ENCODE peak calls at places on chromosomes 4 and X, in five cellular contexts. R is heart left ventricle, J is fibroblast of mammary gland, M is AG04450, P is HFF-Myc. S is an unnamed sample.

GRCh38 chrX:43633757-43634156 is 22.3 kb upstream of the MAOA start:
- DNase-seq in R (no peak), J (peak), M (no peak), P (no peak), S (no peak)

GRCh38 chr4:166675411-166675810 is 558.9 kb downstream of the SPOCK3 start:
- DNase-seq in R (no peak), J (peak), M (no peak), P (no peak), S (no peak)

GRCh38 chrX:6738518-6739470 is 203.9 kb upstream of the VCX3A start:
- DNase-seq in R (no peak), J (no peak), M (no peak), P (no peak), S (no peak)

GRCh38 chrX:37599735-37600134 is 28.3 kb downstream of the LANCL3 start:
- DNase-seq in R (no peak), J (no peak), M (no peak), P (no peak), S (no peak)

GRCh38 chrX:20639115-20639514 is 372.4 kb upstream of the RPS6KA3 start:
- DNase-seq in R (no peak), J (no peak), M (no peak), P (no peak), S (no peak)

GRCh38 chr4:155807021-155807420 is 48.2 kb downstream of the GUCY1B1 start:
- DNase-seq in R (no peak), J (peak), M (peak), P (peak), S (no peak)

GRCh38 chrX:41781500-41781899 is 57.5 kb downstream of the GPR82 start:
- DNase-seq in R (no peak), J (peak), M (no peak), P (no peak), S (no peak)

GRCh38 chr4:78692815-78693156 is 83.4 kb upstream of the BMP2K start:
- DNase-seq in R (no peak), J (no peak), M (no peak), P (no peak), S (no peak)

GRCh38 chr4:139214039-139214534 is 37.1 kb upstream of the ELF2 start:
- DNase-seq in R (peak), J (peak), M (no peak), P (no peak), S (no peak)

GRCh38 chrX:80430826-80431501 is 10.7 kb downstream of the TENT5D start:
- DNase-seq in R (no peak), J (peak), M (no peak), P (no peak), S (no peak)
- TF ChIP-seq CTCF in R (peak), J (peak), M (no peak), P (no peak), S (peak)

GRCh38 chr4:1601533-1601835 is 82.6 kb downstream of the FAM53A start:
- DNase-seq in R (no peak), J (no peak), M (no peak), P (no peak), S (no peak)
- H3K4me3 ChIP-seq in R (no peak), J (no peak), M (no peak), P (no peak), S (no peak)

GRCh38 chrX:2903366-2903765 is 25.8 kb downstream of the ARSD start:
- DNase-seq in R (no peak), J (no peak), M (no peak), P (no peak), S (no peak)
- TF ChIP-seq CTCF in R (no peak), J (no peak), M (peak), P (no peak), S (peak)

DNA sequence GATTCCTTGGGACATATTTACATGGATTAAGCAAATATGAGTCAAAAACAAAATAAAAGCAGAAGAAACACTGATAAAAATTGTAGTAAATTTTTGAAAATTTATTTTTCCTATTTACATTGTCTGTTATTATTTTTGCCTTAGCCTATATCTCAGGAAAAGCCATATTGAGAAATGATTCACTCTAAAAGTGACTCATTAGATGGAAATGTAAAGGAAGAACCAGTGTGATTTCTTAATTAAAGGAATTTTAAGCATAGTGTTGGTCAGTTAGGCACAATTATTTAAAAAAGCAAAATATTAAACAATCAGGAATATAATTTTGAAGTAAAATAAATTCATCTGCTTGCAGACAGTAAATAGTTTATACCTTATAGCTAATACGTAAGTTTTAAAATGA is 167.4 kb upstream of the NAP1L5 start:
- DNase-seq in R (no peak), J (no peak), M (no peak), P (no peak), S (no peak)
- H3K4me3 ChIP-seq in R (no peak), J (no peak), M (no peak), P (no peak), S (no peak)

GRCh38 chr4:8874003-8874895 is 2.6 kb upstream of the HMX1 start:
- DNase-seq in R (no peak), J (no peak), M (no peak), P (no peak), S (no peak)
- TF ChIP-seq CTCF in R (no peak), J (no peak), M (no peak), P (no peak), S (no peak)

DNA sequence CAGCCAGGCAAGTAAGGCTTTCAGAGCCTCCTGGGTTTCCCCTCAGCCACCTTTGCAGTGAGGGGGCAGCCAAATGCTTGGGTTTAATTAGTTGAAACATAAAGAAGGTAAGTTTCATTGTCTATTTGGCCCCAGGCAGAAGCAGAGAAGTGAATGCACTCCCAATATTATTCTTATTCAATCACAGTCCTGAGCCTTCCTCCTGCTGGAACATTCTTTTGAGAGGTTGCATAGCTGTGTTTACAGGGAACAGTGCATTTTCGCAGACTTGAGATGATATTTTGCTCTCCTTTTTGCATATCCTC is 13.9 kb downstream of the SLC2A9 start:
- DNase-seq in R (no peak), J (no peak), M (no peak), P (no peak), S (no peak)
- H3K4me3 ChIP-seq in R (no peak), J (no peak), M (no peak), P (no peak), S (no peak)

GRCh38 chr4:162241857-162242256 is 78.1 kb upstream of the FSTL5 start:
- DNase-seq in R (no peak), J (no peak), M (no peak), P (no peak), S (no peak)
- TF ChIP-seq CTCF in R (no peak), J (no peak), M (no peak), P (no peak), S (no peak)

GRCh38 chr4:8198206-8198905 is 734 bp upstream of the SH3TC1 start:
- DNase-seq in R (no peak), J (no peak), M (no peak), P (no peak), S (no peak)
- H3K4me3 ChIP-seq in R (peak), J (no peak), M (no peak), P (no peak), S (peak)

DNA sequence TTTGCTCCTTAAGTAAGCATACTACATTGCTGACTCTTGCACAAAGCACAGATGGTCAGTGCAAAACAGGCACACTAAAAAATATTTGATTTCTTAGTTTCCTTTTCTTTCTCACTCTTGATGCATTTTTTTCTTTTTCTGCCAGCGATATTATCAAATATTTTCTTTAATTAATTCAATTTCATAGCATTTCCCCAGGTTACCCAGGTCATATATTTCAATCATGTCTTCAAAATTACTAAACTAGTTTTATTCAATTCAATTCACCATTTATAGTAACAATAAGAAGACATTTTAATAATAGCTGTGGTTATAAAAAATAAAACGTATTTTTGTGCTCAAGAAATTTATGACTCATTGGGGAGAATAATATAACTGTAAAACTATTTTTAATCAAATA is 421.2 kb downstream of the GASK1B start:
- DNase-seq in R (no peak), J (no peak), M (no peak), P (no peak), S (no peak)
- TF ChIP-seq CTCF in R (no peak), J (no peak), M (no peak), P (no peak), S (no peak)